ENCODE peak calls at places on chromosomes 5 and 9, in four cellular contexts. One of them, this sample, is unnamed.
A peak's percentile ranks its signal among the peaks of the same experiment; 100 is the strongest.

GRCh38 chr9:124222918-124223720 is 34.6 kb upstream of the NEK6 start:
- DNase-seq in H9: no peak
- DNase-seq in OCI-LY7: no peak
- DNase-seq in mesenchymal stem cell: peak; percentile 51
- DNase-seq in this sample: no peak

GRCh38 chr5:174195517-174195916 is 150.0 kb downstream of the NSG2 start:
- DNase-seq in mesenchymal stem cell: no peak
- DNase-seq in H9: peak; percentile 46
- DNase-seq in OCI-LY7: no peak
- DNase-seq in this sample: no peak

GRCh38 chr5:53069626-53070025 is 39.9 kb downstream of the MOCS2 start:
- DNase-seq in H9: no peak
- DNase-seq in mesenchymal stem cell: no peak
- DNase-seq in OCI-LY7: no peak
- DNase-seq in this sample: peak; percentile 39

GRCh38 chr9:122347348-122348287 is 23.2 kb upstream of the PTGS1 start:
- DNase-seq in H9: no peak
- DNase-seq in OCI-LY7: no peak
- DNase-seq in mesenchymal stem cell: peak; percentile 22
- DNase-seq in this sample: peak; percentile 50

GRCh38 chr5:142783601-142784291 is 13.6 kb downstream of the ARHGAP26 start:
- DNase-seq in H9: no peak
- DNase-seq in OCI-LY7: no peak
- DNase-seq in mesenchymal stem cell: peak; percentile 10
- DNase-seq in this sample: peak; percentile 37

GRCh38 chr5:31049933-31050704 is 143.4 kb upstream of the CDH6 start:
- DNase-seq in H9: no peak
- DNase-seq in OCI-LY7: no peak
- DNase-seq in mesenchymal stem cell: peak; percentile 37
- DNase-seq in this sample: no peak

GRCh38 chr9:7901676-7902075 is 102.1 kb upstream of the DMAC1 start:
- DNase-seq in OCI-LY7: no peak
- DNase-seq in H9: no peak
- DNase-seq in mesenchymal stem cell: no peak
- DNase-seq in this sample: no peak

GRCh38 chr5:96637191-96637590 is 25.0 kb upstream of the CAST start:
- DNase-seq in H9: no peak
- DNase-seq in mesenchymal stem cell: no peak
- DNase-seq in OCI-LY7: no peak
- DNase-seq in this sample: no peak

GRCh38 chr5:21711854-21712752 is 1141.0 kb downstream of the CDH12 start:
- DNase-seq in mesenchymal stem cell: no peak
- DNase-seq in H9: no peak
- DNase-seq in OCI-LY7: no peak
- DNase-seq in this sample: peak; percentile 3

GRCh38 chr5:124088289-124089064 is 576.5 kb downstream of the CSNK1G3 start:
- DNase-seq in mesenchymal stem cell: no peak
- DNase-seq in OCI-LY7: no peak
- DNase-seq in H9: no peak
- DNase-seq in this sample: no peak
- H3K27ac ChIP-seq in mesenchymal stem cell: no peak overlapping the region
- H3K27ac ChIP-seq in OCI-LY7: no peak overlapping the region
- H3K27ac ChIP-seq in H9: no peak overlapping the region
- H3K27ac ChIP-seq in this sample: no peak overlapping the region

DNA sequence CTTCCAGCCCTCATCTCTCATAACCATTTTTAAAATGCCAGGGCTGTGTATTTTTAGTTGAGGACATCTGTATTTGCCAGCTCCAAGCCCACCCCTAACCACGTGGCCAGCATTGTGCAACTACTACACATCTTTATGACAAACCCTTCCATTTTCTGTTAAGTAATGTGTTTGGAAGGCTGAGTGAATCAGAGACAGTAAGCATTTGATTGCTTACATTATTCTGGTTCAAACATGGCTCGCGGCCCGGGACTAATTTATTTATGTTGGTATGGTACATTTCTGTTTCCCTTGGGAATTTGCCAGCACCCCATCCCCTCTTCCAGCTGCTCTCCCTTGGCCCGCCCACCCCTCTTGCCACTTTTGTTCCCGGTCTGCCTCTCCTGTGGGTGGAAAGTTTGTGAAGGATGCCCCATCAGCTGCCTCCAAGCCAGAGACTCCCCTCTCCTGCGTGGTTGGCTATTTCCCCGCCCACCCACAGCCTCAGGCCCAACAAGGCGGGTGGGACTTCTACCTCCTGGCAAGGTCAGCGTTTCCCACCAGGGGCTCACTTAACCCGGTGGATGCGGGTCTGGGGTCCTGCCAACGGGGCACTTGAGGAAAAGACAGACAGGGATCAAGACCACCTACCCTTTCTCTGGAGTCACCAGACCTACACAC is 162.3 kb downstream of the HSD17B3 start:
- DNase-seq in mesenchymal stem cell: peak; percentile 94
- DNase-seq in OCI-LY7: no peak
- DNase-seq in H9: no peak
- DNase-seq in this sample: peak; percentile 5
- H2AFZ ChIP-seq in mesenchymal stem cell: peak overlapping the region; percentile 70
- H2AFZ ChIP-seq in OCI-LY7: no peak overlapping the region
- H2AFZ ChIP-seq in H9: no peak overlapping the region
- H2AFZ ChIP-seq in this sample: no peak overlapping the region

DNA sequence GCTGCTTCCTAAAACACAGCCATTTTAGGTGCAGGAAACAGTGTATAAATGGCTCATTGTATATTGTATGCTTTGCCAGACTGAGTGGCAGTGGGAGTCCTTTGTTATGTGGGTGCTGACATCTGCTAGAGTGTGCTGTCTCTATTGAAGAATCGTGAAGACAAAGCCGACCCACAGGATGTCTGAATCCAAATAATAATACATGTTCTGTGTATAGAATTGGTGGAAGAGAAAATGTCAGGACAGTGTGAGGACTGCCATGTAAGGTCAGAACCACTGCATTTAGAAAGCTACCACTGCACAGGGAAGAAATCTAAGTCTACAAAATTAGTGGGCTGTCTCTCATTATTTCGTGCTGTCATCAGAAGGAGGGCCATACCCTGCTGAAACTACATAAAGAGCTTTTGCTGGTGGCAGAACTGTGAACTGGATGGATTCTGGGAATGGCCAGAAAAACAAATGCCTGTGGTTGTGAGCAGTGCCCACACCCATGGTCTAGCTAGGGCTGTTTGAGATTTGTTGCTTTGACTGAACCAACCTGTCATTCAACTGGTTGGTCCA is 2.5 kb downstream of the IL7R start:
- DNase-seq in H9: no peak
- DNase-seq in mesenchymal stem cell: peak; percentile 41
- DNase-seq in OCI-LY7: peak; percentile 51
- DNase-seq in this sample: peak; percentile 39
- H3K27ac ChIP-seq in H9: no peak overlapping the region
- H3K27ac ChIP-seq in mesenchymal stem cell: no peak overlapping the region
- H3K27ac ChIP-seq in OCI-LY7: peak overlapping the region; percentile 72
- H3K27ac ChIP-seq in this sample: no peak overlapping the region

DNA sequence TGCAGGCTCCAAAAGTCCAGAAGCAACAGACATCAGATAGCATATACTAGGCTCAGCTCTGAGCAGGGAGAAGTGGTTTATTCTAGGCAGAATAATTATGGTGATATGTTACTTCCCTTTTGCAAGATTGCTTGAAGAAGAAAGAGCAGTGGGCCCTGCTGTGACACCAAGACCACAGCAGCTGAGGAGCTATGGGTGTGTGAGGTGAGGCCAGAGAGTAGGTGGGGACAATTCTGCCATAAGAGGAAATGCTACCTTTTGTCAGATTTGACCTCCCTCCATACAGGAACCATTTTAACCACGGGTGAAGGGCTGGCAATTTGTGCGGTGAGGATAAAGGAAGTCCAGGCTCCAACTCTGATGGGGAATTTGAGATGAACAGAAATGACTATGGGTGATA is 51.3 kb downstream of the TNFSF15 start:
- DNase-seq in H9: no peak
- DNase-seq in mesenchymal stem cell: no peak
- DNase-seq in OCI-LY7: peak; percentile 12
- DNase-seq in this sample: no peak
- H2AFZ ChIP-seq in H9: no peak overlapping the region
- H2AFZ ChIP-seq in mesenchymal stem cell: no peak overlapping the region
- H2AFZ ChIP-seq in OCI-LY7: no peak overlapping the region
- H2AFZ ChIP-seq in this sample: no peak overlapping the region

GRCh38 chr5:93252165-93252564 is 328.9 kb downstream of the NR2F1-AS1 start:
- DNase-seq in OCI-LY7: no peak
- DNase-seq in H9: no peak
- DNase-seq in mesenchymal stem cell: no peak
- DNase-seq in this sample: no peak

GRCh38 chr5:93247126-93247525 is 333.9 kb downstream of the NR2F1-AS1 start:
- DNase-seq in OCI-LY7: no peak
- DNase-seq in mesenchymal stem cell: no peak
- DNase-seq in H9: no peak
- DNase-seq in this sample: no peak

GRCh38 chr5:93249651-93250289 is 331.2 kb downstream of the NR2F1-AS1 start:
- DNase-seq in H9: no peak
- DNase-seq in OCI-LY7: no peak
- DNase-seq in mesenchymal stem cell: peak; percentile 22
- DNase-seq in this sample: peak; percentile 53

GRCh38 chr5:93251347-93251746 is 329.7 kb downstream of the NR2F1-AS1 start:
- DNase-seq in H9: no peak
- DNase-seq in mesenchymal stem cell: no peak
- DNase-seq in OCI-LY7: no peak
- DNase-seq in this sample: no peak

GRCh38 chr5:93250431-93250830 is 330.6 kb downstream of the NR2F1-AS1 start:
- DNase-seq in mesenchymal stem cell: no peak
- DNase-seq in H9: no peak
- DNase-seq in OCI-LY7: no peak
- DNase-seq in this sample: no peak
- H3K27ac ChIP-seq in mesenchymal stem cell: no peak overlapping the region
- H3K27ac ChIP-seq in H9: no peak overlapping the region
- H3K27ac ChIP-seq in OCI-LY7: no peak overlapping the region
- H3K27ac ChIP-seq in this sample: no peak overlapping the region